ENCODE peak calls at places on chromosomes 12 and 14, in seven cellular contexts. R is stimulated activated CD8-positive, alpha-beta memory T cell treated with anti-CD3 and anti-CD28 coated beads, Interleukin-4, amount 100 ng/mL, for 1 hour; M is mesendoderm; H is KBM-7; I is activated CD4-positive, alpha-beta T cell treated with anti-CD3 and anti-CD28 coated beads, Interleukin-2, amount 50 U/mL, for 1 hour; T is T-helper 17 cell; U is frontal cortex. G is an unnamed sample.

GRCh38 chr12:51921017-51921725 is 13.9 kb downstream of the ACVRL1 start:
- DNase-seq in T (no peak), H (no peak), M (no peak), R (no peak), I (no peak), U (no peak), G (no peak)

GRCh38 chr14:102805454-102805891 is 28.2 kb downstream of the TRAF3 start:
- DNase-seq in M (peak), I (peak), R (no peak), T (no peak), U (no peak), H (peak), G (no peak)

GRCh38 chr12:122887817-122888212 is 8.1 kb downstream of the VPS37B start:
- DNase-seq in I (no peak), U (no peak), H (no peak), T (no peak), R (no peak), M (no peak), G (no peak)

GRCh38 chr12:46303039-46303666 is 34.3 kb upstream of the SLC38A1 start:
- DNase-seq in T (no peak), M (peak), I (peak), U (no peak), H (peak), R (peak), G (no peak)

GRCh38 chr14:26589998-26590397 is 7.8 kb downstream of the NOVA1 start:
- DNase-seq in I (no peak), R (no peak), T (no peak), H (no peak), U (no peak), M (no peak), G (no peak)

GRCh38 chr12:117986705-117987469 is 18.1 kb upstream of the KSR2 start:
- DNase-seq in M (no peak), H (no peak), T (no peak), I (no peak), U (no peak), R (no peak), G (no peak)

GRCh38 chr12:5293773-5294172 is 138.1 kb upstream of the NTF3 start:
- DNase-seq in R (no peak), I (no peak), U (no peak), T (no peak), M (no peak), H (no peak), G (no peak)

GRCh38 chr14:95341115-95341514 is 21.4 kb upstream of the CLMN start:
- DNase-seq in H (no peak), M (no peak), R (no peak), T (no peak), U (no peak), I (no peak), G (no peak)

GRCh38 chr14:70096866-70097265 is 91.9 kb downstream of the SLC8A3 start:
- DNase-seq in H (no peak), I (no peak), U (no peak), M (peak), T (no peak), R (no peak), G (no peak)

GRCh38 chr14:95515080-95515489 is 1.4 kb downstream of the SYNE3 start:
- DNase-seq in M (no peak), I (no peak), R (no peak), U (peak), H (peak), T (no peak), G (peak)

GRCh38 chr14:94113908-94114588 is 3.5 kb downstream of the IFI27 start:
- DNase-seq in U (no peak), M (no peak), T (no peak), H (no peak), R (no peak), I (no peak), G (no peak)

GRCh38 chr12:69157023-69157655 is 82.2 kb upstream of the CPSF6 start:
- DNase-seq in U (peak), H (peak), M (peak), R (peak), I (peak), T (peak), G (peak)

GRCh38 chr14:22303589-22304195 is 285.3 kb downstream of the DAD1 start:
- DNase-seq in M (no peak), I (no peak), H (peak), U (no peak), R (no peak), T (no peak), G (no peak)

GRCh38 chr14:72665259-72665658 is 228.6 kb downstream of the DPF3 start:
- DNase-seq in H (no peak), R (no peak), T (no peak), U (no peak), M (no peak), I (no peak), G (no peak)

G was measured in GF-D8.